ENCODE peak calls at places on chromosomes 6 and 20, in seven cellular contexts. X is choroid plexus epithelial cell; C is tibial nerve; T is GM20000; S is A549; B is CD8-positive, alpha-beta T cell; I is upper lobe of left lung. H is an unnamed sample.

GRCh38 chr6:144150673-144151009 is 324 bp downstream of the STX11 start:
- DNase-seq in B (peak), I (peak), T (peak), C (no peak), S (peak), X (peak), H (peak)

GRCh38 chr6:81962198-81962597 is 209.7 kb upstream of the TENT5A start:
- DNase-seq in B (no peak), I (peak), S (no peak), X (peak), C (no peak), T (no peak), H (no peak)

GRCh38 chr6:136037885-136038460 is 186.5 kb downstream of the PDE7B start:
- DNase-seq in S (no peak), T (no peak), C (no peak), X (peak), B (no peak), I (peak), H (no peak)

GRCh38 chr6:149459761-149460160 is 25.1 kb downstream of the ZC3H12D start:
- DNase-seq in I (no peak), S (no peak), B (no peak), X (no peak), T (no peak), C (no peak), H (no peak)

GRCh38 chr20:13022401-13023170 is 13.8 kb downstream of the SPTLC3 start:
- DNase-seq in X (peak), B (no peak), C (no peak), S (no peak), T (no peak), I (no peak), H (no peak)

GRCh38 chr6:118892248-118893094 is 1.5 kb upstream of the ASF1A start:
- DNase-seq in S (no peak), I (no peak), C (no peak), X (peak), T (no peak), B (no peak), H (no peak)

GRCh38 chr6:160188773-160189172 is 67.2 kb downstream of the SLC22A1 start:
- DNase-seq in T (no peak), C (no peak), S (peak), B (no peak), I (no peak), X (no peak), H (no peak)

GRCh38 chr6:14975124-14975815 is 270.6 kb upstream of the JARID2 start:
- DNase-seq in B (no peak), I (no peak), C (no peak), X (peak), S (no peak), T (no peak), H (no peak)

GRCh38 chr6:13919861-13920260 is 4.9 kb upstream of the RNF182 start:
- DNase-seq in T (no peak), C (no peak), S (no peak), B (no peak), I (no peak), X (no peak), H (no peak)

DNA sequence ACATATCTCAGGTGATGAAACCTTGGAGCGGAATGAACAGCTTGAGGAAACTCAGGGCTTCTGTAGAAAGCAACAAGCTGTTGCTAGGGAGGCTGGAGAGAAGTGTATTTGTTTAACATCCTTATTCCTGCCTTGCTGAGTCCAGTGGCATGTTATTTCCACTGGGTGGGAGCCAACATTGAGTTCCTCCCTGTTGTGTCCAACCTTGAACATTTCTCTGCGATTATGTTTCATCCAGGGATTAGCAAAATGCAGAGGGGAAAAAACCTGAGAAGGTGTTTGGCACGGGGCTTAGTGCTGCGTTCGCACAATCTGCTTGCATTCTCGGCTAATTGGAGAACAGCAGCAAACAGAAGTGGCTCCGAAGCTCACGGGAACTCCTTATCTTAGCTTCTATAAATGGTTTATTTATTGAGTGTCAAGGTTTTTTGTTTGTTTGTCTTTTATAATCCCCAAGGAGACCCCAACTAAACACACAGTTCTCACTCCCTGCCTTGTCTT is 412.7 kb downstream of the CDC5L start:
- DNase-seq in I (peak), C (peak), T (no peak), S (peak), X (peak), B (no peak), H (no peak)
- TF ChIP-seq CTCF in I (no peak), C (no peak), T (no peak), S (no peak), X (peak), B (no peak), H (no peak)

DNA sequence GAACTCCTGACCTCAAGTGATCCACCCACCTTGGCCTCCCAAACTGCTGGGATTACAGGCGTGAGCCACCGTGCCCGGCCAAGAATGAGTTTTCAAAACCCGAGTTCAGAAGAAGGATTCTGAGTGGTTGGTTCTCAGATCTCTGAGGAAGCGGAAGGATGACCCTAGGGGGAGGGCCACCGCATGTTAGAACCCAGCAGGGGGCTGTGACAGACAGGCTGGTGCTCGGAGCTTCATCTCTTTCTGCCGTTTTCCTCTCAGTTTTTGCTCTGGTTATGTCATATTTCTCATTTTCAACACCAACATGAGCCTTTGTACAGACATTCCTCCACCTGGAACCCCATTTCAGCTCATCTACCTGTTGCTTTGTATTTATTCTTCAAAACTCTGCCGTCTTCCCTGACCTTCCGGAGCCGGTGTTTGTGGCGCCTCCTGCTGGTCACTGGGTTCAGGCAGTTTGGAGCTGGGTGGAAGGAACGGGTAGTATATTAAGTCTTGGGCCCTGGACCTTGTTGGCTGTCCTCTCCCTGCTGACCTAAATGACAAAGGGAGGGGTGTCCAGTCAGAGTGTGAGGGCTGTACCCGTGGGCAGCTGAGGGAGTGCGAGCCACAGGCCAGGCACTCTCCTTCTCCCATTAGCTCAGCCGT is at the start of gene DEFB123:
- DNase-seq in X (no peak), I (no peak), B (no peak), C (no peak), T (no peak), S (no peak), H (no peak)
- TF ChIP-seq CTCF in X (peak), I (no peak), B (no peak), C (no peak), T (no peak), S (peak), H (peak)

GRCh38 chr6:11096109-11096508 is 2.5 kb downstream of the SMIM13 start:
- DNase-seq in I (peak), T (no peak), S (peak), X (peak), C (no peak), B (no peak), H (no peak)

GRCh38 chr6:11093591-11094410 is at the start of gene SMIM13:
- DNase-seq in I (peak), S (peak), T (peak), C (peak), X (peak), B (peak), H (peak)

GRCh38 chr6:11092654-11093053 is 980 bp upstream of the SMIM13 start:
- DNase-seq in T (no peak), B (no peak), C (no peak), I (no peak), S (no peak), X (no peak), H (no peak)

GRCh38 chr6:11093065-11093590 is 506 bp upstream of the SMIM13 start:
- DNase-seq in T (peak), S (peak), I (peak), X (peak), B (no peak), C (no peak), H (peak)

GRCh38 chr6:11094411-11094851 is 797 bp downstream of the SMIM13 start:
- DNase-seq in I (peak), X (peak), C (peak), B (peak), T (peak), S (peak), H (peak)
- TF ChIP-seq CTCF in I (no peak), X (no peak), C (no peak), B (no peak), T (no peak), S (no peak), H (no peak)

GRCh38 chr20:64223526-64224067 is 32.0 kb upstream of the PCMTD2 start:
- DNase-seq in X (peak), I (peak), S (no peak), B (no peak), T (no peak), C (no peak), H (no peak)
- TF ChIP-seq CTCF in X (peak), I (no peak), S (no peak), B (no peak), T (no peak), C (no peak), H (peak)